ENCODE peak calls at places on chromosome 6, in five cellular contexts. T is CD8-positive, alpha-beta memory T cell; M is CD4-positive, CD25-positive, alpha-beta regulatory T cell; D is HCT116; Z is CD8-positive, alpha-beta T cell. J is an unnamed sample.

GRCh38 chr6:133756046-133756445 is 132.9 kb upstream of the TCF21 start:
- DNase-seq in T (no peak), M (no peak), D (no peak), Z (no peak), J (no peak)

GRCh38 chr6:63573899-63574553 is 1.7 kb downstream of the LOC128125822 start:
- DNase-seq in T (peak; percentile 55), M (peak; percentile 68), D (peak; percentile 62), Z (peak; percentile 12), J (peak; percentile 41)

GRCh38 chr6:85712346-85712745 is 69.7 kb upstream of the SYNCRIP start:
- DNase-seq in T (no peak), M (no peak), D (no peak), Z (no peak), J (no peak)

GRCh38 chr6:85111481-85112001 is 338.3 kb upstream of the NT5E start:
- DNase-seq in T (no peak), M (no peak), D (no peak), Z (no peak), J (no peak)

GRCh38 chr6:149128489-149129145 is 188.9 kb upstream of the TAB2 start:
- DNase-seq in T (no peak), M (peak; percentile 97), D (no peak), Z (peak; percentile 35), J (peak; percentile 6)

GRCh38 chr6:56204134-56204533 is 43.2 kb downstream of the COL21A1 start:
- DNase-seq in T (no peak), M (no peak), D (no peak), Z (no peak), J (no peak)

GRCh38 chr6:93799226-93799625 is 379.9 kb upstream of the EPHA7 start:
- DNase-seq in T (no peak), M (no peak), D (no peak), Z (no peak), J (no peak)

GRCh38 chr6:116268589-116269293 is 11.0 kb downstream of the TSPYL1 start:
- DNase-seq in T (no peak), M (peak; percentile 45), D (peak; percentile 68), Z (no peak), J (peak; percentile 52)

GRCh38 chr6:166156942-166157341 is 10.7 kb downstream of the TBXT start:
- DNase-seq in T (no peak), M (no peak), D (peak; percentile 7), Z (no peak), J (no peak)

DNA sequence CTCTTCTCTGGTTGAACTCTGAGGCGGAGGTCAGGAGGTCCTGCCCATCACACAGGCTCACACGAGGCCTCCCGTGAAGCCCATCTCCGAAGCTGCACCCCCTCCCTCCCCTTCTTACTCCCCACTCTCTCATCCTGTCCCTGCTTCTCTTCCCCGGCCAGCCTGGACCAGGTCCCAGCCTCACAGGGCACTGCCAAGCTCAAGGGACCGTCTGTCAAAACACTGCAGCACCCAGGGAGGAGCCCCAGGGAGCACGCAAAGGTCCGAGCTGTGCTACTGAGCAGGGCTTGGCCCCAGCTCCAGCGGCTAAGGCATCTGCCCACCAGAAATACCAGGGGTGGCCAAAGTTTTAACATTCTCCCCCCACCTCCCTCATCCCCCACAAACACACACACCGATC is 70.0 kb downstream of the PSMG4 start:
- DNase-seq in T (no peak), M (no peak), D (no peak), Z (no peak), J (no peak)
- H3K4me1 ChIP-seq in T (no peaks in the 10 kb centered on the region), M (no peaks in the 10 kb centered on the region), D (peaks cover 10% of the 10 kb centered on the region), Z (no peaks in the 10 kb centered on the region), J (no peaks in the 10 kb centered on the region)

DNA sequence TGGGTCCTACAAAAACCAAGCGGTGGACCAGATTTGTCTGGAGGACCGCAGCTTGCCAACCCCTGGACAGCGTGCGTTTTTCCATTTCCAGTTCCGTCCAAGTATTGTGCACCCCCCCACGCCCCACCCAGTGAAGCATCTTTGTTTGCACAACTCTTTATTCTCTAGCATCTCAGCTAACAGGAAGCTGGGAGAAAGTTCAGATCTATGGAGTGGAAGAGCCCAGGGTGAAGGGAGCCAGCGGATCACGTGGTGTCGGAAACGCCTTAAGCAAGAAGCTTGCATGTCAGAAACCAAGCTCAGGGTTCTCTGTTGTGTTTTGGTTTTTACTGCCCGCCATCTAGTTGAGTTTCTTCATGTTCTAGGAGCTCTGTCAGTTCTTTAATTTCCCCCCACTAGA is 29.9 kb downstream of the ARID1B start:
- DNase-seq in T (no peak), M (no peak), D (no peak), Z (no peak), J (no peak)
- H3K4me3 ChIP-seq in T (no peak overlapping the region), M (no peak overlapping the region), D (no peak overlapping the region), Z (no peak overlapping the region), J (no peak overlapping the region)

GRCh38 chr6:15290067-15290641 is 44.3 kb downstream of the JARID2 start:
- DNase-seq in T (no peak), M (no peak), D (no peak), Z (no peak), J (no peak)

GRCh38 chr6:15290962-15291704 is 45.3 kb downstream of the JARID2 start:
- DNase-seq in T (no peak), M (no peak), D (no peak), Z (no peak), J (no peak)

GRCh38 chr6:15285682-15286294 is 39.9 kb downstream of the JARID2 start:
- DNase-seq in T (no peak), M (no peak), D (no peak), Z (no peak), J (no peak)

GRCh38 chr6:15288856-15289255 is 43.0 kb downstream of the JARID2 start:
- DNase-seq in T (no peak), M (no peak), D (no peak), Z (no peak), J (no peak)

DNA sequence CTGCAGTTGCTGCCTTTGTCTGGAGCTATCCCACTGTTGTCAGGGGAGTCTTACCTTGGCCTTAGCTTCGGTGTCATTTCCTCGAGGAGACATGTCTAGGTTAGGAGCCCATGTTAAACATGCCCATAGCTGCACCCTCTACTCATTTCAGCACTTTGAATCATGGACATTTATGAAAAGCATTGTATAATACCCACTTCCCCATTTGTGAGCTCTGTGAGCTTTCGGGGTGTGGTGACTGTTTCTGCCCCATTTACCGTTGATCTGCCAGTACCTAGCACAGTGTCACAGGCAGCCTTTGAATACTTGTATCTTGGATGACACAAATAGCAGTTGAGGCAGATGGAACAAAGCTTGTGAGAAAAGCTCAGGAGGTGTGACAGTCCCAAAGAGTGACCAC is 41.8 kb downstream of the JARID2 start:
- DNase-seq in T (no peak), M (no peak), D (no peak), Z (no peak), J (no peak)
- H3K27ac ChIP-seq in T (no peak overlapping the region), M (no peak overlapping the region), D (no peak overlapping the region), Z (no peak overlapping the region), J (no peak overlapping the region)

GRCh38 chr6:46996860-46997641 is 45.1 kb downstream of the ADGRF1 start:
- DNase-seq in T (no peak), M (no peak), D (no peak), Z (no peak), J (no peak)
- H3K4me1 ChIP-seq in T (no peaks in the 10 kb centered on the region), M (no peaks in the 10 kb centered on the region), D (peaks cover 70% of the 10 kb centered on the region), Z (no peaks in the 10 kb centered on the region), J (no peaks in the 10 kb centered on the region)

DNA sequence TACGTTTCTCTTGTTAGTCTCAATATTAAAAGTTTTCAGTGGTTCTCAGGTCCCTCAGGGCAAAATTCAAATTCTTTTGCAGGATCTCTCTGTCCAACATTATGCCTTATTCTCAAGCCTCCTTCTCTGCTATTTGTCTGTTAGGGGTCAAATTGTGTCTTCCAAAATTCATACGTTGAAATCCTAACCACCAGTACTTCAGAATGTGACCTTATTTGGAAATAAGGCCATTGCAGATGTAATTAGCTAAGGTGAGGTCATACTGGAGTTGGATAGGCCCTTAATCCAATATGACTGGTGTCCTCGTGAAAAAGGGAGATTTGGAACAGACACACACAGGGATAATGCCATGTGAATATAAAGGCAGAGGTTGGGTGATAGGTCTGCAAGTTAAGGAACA is 64.1 kb upstream of the ADGRF1 start:
- DNase-seq in T (no peak), M (no peak), D (no peak), Z (no peak), J (no peak)
- H3K4me3 ChIP-seq in T (no peak overlapping the region), M (no peak overlapping the region), D (no peak overlapping the region), Z (no peak overlapping the region), J (no peak overlapping the region)

DNA sequence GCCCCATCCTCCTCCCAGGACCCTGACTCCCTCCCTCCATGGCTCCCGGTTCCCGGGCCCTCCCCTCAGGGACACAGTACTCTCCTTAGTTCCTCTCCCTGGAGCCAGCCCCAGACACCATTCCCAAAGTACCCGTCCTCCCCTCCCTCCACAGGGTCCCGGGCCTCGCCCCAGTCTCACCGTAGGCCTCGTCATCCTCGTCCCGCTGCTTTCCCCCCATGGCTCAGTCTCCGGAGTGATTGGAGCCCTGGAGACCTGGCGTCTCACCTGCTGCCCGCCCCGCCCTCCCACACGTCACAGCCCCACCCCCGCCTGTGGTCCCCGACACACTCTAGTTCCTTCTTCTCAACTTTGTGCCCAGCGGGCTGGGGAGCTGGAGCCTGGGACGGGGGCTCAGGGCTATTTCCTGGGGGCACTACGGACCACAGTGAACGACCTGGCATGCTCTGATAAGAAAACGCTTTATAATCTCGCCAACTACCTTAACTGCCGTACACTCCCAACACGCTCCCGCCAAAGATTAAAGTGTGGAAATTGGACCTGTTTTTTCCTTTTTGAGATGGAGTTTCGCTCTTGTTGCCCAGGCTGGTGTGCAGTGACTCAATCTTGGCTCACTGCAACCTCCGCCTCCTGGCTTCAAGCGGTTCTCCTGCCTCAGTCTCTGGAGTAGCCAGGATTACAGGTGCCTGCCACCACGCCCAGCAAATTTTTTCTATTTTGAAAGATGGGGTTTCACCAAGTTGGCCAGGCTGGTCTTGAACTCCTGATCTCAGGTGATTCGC is at the start of gene SLC44A4:
- DNase-seq in T (no peak), M (no peak), D (no peak), Z (no peak), J (no peak)
- H3K27ac ChIP-seq in T (no peak within 1 kb of the TSS), M (no peak within 1 kb of the TSS), D (no peak within 1 kb of the TSS), Z (no peak within 1 kb of the TSS), J (no peak within 1 kb of the TSS)

GRCh38 chr6:21965953-21966539 is 330.8 kb downstream of the PRL start:
- DNase-seq in T (no peak), M (no peak), D (no peak), Z (no peak), J (no peak)
- H3K4me1 ChIP-seq in T (no peaks in the 10 kb centered on the region), M (no peaks in the 10 kb centered on the region), D (no peaks in the 10 kb centered on the region), Z (no peaks in the 10 kb centered on the region), J (no peaks in the 10 kb centered on the region)

DNA sequence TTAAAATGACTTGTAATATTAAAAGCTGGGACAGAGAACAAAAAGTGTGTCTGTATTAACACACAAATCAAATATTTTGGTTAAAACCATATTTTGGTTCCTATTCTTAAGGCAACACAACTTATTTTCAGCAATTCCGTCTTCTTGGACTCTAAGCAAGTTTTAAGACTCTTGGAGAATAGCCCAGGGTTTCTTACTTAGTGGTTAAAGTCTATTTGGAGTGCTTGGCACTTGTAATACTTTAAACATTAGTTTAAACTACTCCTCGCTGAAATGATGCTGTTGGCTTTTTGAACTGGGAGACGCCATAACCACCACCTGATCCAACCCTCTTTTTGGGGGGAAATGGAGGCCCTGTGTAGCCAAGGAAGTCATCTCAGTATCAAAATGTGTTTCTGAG is 109.8 kb upstream of the GMDS start:
- DNase-seq in T (no peak), M (no peak), D (no peak), Z (no peak), J (no peak)
- H3K4me3 ChIP-seq in T (no peak overlapping the region), M (no peak overlapping the region), D (no peak overlapping the region), Z (no peak overlapping the region), J (no peak overlapping the region)